ENCODE peak calls at places on chromosomes 12 and 14, in four cellular contexts. E is CD8-positive, alpha-beta T cell; A is small intestine; B is mucosa of descending colon. T is an unnamed sample.

GRCh38 chr12:117485984-117486839 is 124.8 kb upstream of the NOS1 start:
- DNase-seq in B (no peak), A (no peak), E (no peak), T (no peak)

GRCh38 chr12:12432373-12432772 is 75.5 kb downstream of the BORCS5 start:
- DNase-seq in B (no peak), E (no peak), A (no peak), T (no peak)

GRCh38 chr12:55875704-55876103 is 33.0 kb upstream of the MMP19 start:
- DNase-seq in B (no peak), E (no peak), A (no peak), T (no peak)

GRCh38 chr12:108691995-108692808 is 39.1 kb downstream of the CORO1C start:
- DNase-seq in E (no peak), A (no peak), B (peak), T (no peak)

GRCh38 chr12:71438670-71439361 is 782 bp upstream of the LGR5 start:
- DNase-seq in A (peak), B (no peak), E (no peak), T (no peak)

GRCh38 chr14:80974338-80975078 is 19.1 kb downstream of the TSHR start:
- DNase-seq in A (no peak), B (no peak), E (no peak), T (no peak)

GRCh38 chr12:79657136-79657535 is 33.6 kb downstream of the PAWR start:
- DNase-seq in A (no peak), B (no peak), E (no peak), T (no peak)

GRCh38 chr12:52184813-52185212 is 7.0 kb downstream of the KRT80 start:
- DNase-seq in E (no peak), A (no peak), B (no peak), T (no peak)

GRCh38 chr14:64782196-64782595 is 78.0 kb downstream of the PLEKHG3 start:
- DNase-seq in B (no peak), A (no peak), E (no peak), T (peak)

GRCh38 chr14:73750161-73750901 is 36.1 kb upstream of the PNMA1 start:
- DNase-seq in A (peak), B (no peak), E (no peak), T (peak)

GRCh38 chr12:106170285-106170684 is 31.5 kb upstream of the NUAK1 start:
- DNase-seq in A (no peak), E (no peak), B (no peak), T (no peak)

GRCh38 chr12:13425766-13426165 is 229.2 kb downstream of the EMP1 start:
- DNase-seq in A (no peak), E (no peak), B (no peak), T (no peak)

GRCh38 chr12:24791622-24792021 is 157.3 kb downstream of the BCAT1 start:
- DNase-seq in B (no peak), E (no peak), A (no peak), T (no peak)

GRCh38 chr12:53336137-53336785 is at the start of gene SP7:
- DNase-seq in E (no peak), B (no peak), A (no peak), T (no peak)

T was measured in spleen.